ENCODE peak calls at places on chromosomes 1 and 21, in five cellular contexts. N is cardiac muscle cell, R is HFF-Myc, E is epithelial cell of proximal tubule, V is fibroblast of pulmonary artery. X is an unnamed sample.

GRCh38 chr1:237018896-237019295 is 14.7 kb upstream of the MT1HL1 start:
- DNase-seq in V (no peak), N (no peak), R (no peak), E (no peak), X (no peak)

GRCh38 chr1:43493661-43494450 is 36.8 kb upstream of the PTPRF start:
- DNase-seq in E (no peak), V (no peak), R (no peak), N (peak; percentile 17), X (peak; percentile 68)

GRCh38 chr1:92567211-92567868 is 80.6 kb upstream of the GFI1 start:
- DNase-seq in E (no peak), N (no peak), R (no peak), V (peak; percentile 62), X (peak; percentile 80)

GRCh38 chr21:42746593-42747266 is 93.3 kb downstream of the PDE9A start:
- DNase-seq in V (no peak), E (no peak), R (no peak), N (no peak), X (no peak)

GRCh38 chr1:208185801-208186201 is 58.4 kb downstream of the PLXNA2 start:
- DNase-seq in V (no peak), N (no peak), E (no peak), R (no peak), X (no peak)

GRCh38 chr1:67004176-67004575 is 49.8 kb downstream of the SLC35D1 start:
- DNase-seq in N (no peak), E (no peak), V (no peak), R (no peak), X (peak; percentile 54)

GRCh38 chr21:32482565-32483292 is 70.2 kb downstream of the EVA1C start:
- DNase-seq in R (no peak), E (no peak), N (no peak), V (no peak), X (no peak)

GRCh38 chr1:22753396-22754083 is 42.9 kb downstream of the EPHB2 start:
- DNase-seq in E (no peak), N (no peak), R (peak; percentile 84), V (peak; percentile 42), X (peak; percentile 25)

GRCh38 chr1:165666152-165666551 is 32.2 kb downstream of the ALDH9A1 start:
- DNase-seq in E (no peak), N (no peak), R (no peak), V (peak; percentile 57), X (peak; percentile 72)

DNA sequence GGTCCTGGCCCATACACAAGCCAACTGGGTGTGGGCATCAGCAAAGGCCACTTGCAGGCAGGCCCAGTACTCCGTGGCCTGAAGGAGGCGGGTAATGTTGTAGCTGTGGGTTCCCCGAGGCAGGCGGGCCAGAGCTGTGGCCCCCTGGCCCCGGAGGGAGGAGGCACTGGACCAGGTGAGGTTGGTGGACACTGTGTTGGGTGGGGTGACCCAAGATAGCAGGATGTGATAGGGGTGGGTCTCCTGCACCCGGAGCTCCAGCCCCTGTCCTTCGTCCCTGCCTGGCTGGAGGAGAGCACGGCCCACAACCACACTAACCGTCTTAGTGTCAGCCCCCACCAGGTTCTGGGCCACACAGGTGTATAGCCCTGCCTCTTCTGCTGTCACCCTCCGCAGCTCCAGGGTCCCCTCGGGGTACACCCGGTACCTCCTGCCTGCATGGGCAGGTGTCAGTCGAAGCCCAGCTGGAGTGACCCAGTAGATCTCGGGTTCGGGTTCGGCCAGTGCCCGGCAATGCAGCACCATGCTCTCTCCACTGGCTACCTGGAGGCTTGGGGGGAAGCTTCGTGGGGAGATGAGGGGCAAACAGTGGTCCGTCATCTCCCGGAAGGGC is 67.3 kb downstream of the LRRN2 start:
- DNase-seq in V (no peak), R (no peak), E (no peak), N (no peak), X (no peak)
- H3K4me3 ChIP-seq in V (no peak overlapping the region), R (no peak overlapping the region), E (no peak overlapping the region), N (no peak overlapping the region), X (no peak overlapping the region)

GRCh38 chr1:85078903-85079302 is 30.6 kb upstream of the MCOLN3 start:
- DNase-seq in V (peak; percentile 43), E (no peak), R (no peak), N (peak; percentile 10), X (peak; percentile 68)
- TF ChIP-seq CTCF in V (peak; percentile 24), E (peak; percentile 40), R (peak; percentile 25), N (peak; percentile 43), X (peak; percentile 60)

GRCh38 chr1:206558794-206559660 is 51.7 kb downstream of the RASSF5 start:
- DNase-seq in R (no peak), V (no peak), N (no peak), E (no peak), X (no peak)
- H3K4me3 ChIP-seq in R (no peak overlapping the region), V (no peak overlapping the region), N (no peak overlapping the region), E (no peak overlapping the region), X (no peak overlapping the region)

DNA sequence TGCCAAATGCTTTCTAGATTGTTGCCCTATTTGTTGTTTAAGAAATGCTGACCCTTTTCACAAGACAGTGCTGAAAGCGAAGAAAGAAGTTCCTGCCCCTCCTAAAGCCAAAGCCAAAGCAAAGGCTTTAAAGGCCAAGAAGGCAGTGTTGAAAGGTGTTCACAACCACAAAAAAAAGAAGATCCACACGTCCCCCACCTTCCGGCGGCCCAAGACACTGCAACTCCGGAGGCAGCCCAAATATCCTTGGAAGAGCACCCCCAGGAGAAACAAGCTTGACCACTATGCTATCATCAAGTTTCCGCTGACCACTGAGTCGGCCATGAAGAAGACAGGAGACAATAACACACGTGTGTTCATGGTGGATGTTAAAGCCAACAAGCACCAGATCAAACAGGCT is 55.7 kb downstream of the PSMG1 start:
- DNase-seq in R (no peak), E (no peak), V (no peak), N (no peak), X (no peak)
- TF ChIP-seq CTCF in R (no peak), E (peak; percentile 11), V (no peak), N (no peak), X (no peak)

DNA sequence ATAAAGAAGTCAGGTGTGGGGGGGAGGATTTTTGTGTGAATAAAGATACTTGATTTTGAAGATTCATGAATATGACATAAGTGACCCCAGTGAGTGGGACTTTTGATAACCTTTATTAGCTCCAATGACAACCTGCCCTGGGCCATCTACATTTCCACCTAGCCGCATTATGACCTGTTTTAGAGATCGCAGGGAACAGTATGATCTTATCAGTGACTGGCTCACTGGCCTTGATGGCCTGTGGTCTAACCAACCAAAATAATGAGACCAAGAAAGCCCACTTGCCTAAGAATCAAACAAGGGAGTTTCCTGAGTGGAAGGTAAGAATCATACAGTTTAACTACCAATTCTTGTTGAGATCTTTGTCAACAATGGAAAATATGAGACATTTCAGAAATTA is 1.8 kb downstream of the ELAPOR1 start:
- DNase-seq in N (no peak), V (no peak), E (no peak), R (no peak), X (no peak)
- H3K4me3 ChIP-seq in N (no peak overlapping the region), V (no peak overlapping the region), E (no peak overlapping the region), R (no peak overlapping the region), X (no peak overlapping the region)

GRCh38 chr1:38028105-38028591 is 15.6 kb downstream of the UTP11 start:
- DNase-seq in V (no peak), R (no peak), N (no peak), E (no peak), X (no peak)

GRCh38 chr1:38029081-38029681 is 16.6 kb downstream of the UTP11 start:
- DNase-seq in V (peak; percentile 38), E (no peak), N (peak; percentile 68), R (no peak), X (peak; percentile 80)

GRCh38 chr1:38029725-38030511 is 16.7 kb downstream of the POU3F1 start:
- DNase-seq in R (no peak), N (peak; percentile 61), E (no peak), V (peak; percentile 68), X (peak; percentile 72)

GRCh38 chr1:38027201-38028104 is 14.9 kb downstream of the UTP11 start:
- DNase-seq in N (no peak), E (no peak), V (no peak), R (no peak), X (no peak)

DNA sequence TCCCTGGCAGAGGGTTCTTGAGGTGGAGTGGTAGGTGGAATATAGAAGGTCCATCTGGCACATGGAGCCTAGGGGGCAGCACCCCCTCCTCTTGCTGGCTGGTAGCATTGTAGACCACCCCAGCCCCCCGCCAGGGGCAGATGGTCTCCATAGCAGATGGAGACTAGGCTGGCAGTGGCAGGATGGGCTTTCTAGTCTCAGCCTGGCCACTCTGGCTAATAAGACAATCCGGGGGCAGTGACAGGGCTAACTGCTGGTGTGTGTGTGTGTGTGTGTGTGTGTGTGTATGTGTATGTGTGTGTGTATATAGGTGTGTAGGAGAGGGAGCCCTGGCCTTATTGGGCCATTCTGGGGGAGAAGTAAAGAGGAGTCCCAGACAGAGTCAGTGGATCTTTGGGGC is 16.1 kb downstream of the UTP11 start:
- DNase-seq in R (no peak), E (no peak), N (no peak), V (no peak), X (no peak)
- TF ChIP-seq CTCF in R (no peak), E (peak; percentile 33), N (no peak), V (peak; percentile 2), X (no peak)

DNA sequence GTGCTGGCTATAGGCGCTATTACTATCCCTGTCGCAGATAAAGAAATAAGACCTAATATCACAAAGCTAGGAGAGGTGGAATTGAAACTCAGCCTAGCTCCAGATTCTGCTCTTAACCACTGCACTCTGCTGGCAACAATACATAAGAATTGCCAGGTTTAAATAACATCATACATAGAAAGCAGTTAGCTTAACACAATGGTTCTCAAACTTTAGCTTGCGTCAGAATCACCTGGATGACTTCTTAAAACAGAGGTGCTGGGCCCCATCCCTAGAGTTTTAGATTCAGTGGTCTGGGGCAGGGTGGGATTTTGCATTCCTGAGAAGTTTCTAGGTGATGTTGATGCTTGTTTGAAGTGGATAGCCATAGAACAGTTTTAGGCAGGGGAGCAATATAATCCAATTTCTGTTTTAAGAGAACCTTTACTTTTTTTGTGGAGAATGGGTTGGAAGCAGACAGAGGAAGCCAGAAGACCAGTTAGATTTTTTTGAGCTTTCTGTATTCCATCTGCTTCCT is 1.1 kb upstream of the POMGNT1 start:
- DNase-seq in E (no peak), N (no peak), R (no peak), V (no peak), X (no peak)
- H3K4me3 ChIP-seq in E (peak overlapping the region; percentile 93), N (no peak overlapping the region), R (no peak overlapping the region), V (peak overlapping the region; percentile 86), X (peak overlapping the region; percentile 2)

GRCh38 chr1:109908857-109909256 is 1.8 kb upstream of the CSF1 start:
- DNase-seq in R (no peak), N (no peak), V (no peak), E (no peak), X (no peak)

GRCh38 chr1:109912214-109912861 is 1.7 kb downstream of the CSF1 start:
- DNase-seq in R (no peak), V (peak; percentile 27), N (no peak), E (no peak), X (peak; percentile 28)

GRCh38 chr1:109910963-109911798 is 532 bp downstream of the CSF1 start:
- DNase-seq in N (no peak), V (no peak), R (no peak), E (no peak), X (no peak)

GRCh38 chr1:109909531-109909930 is 1.1 kb upstream of the CSF1 start:
- DNase-seq in R (no peak), E (no peak), V (no peak), N (no peak), X (no peak)

GRCh38 chr1:109910123-109910962 is at the start of gene CSF1:
- DNase-seq in N (peak; percentile 72), E (no peak), V (peak; percentile 95), R (peak; percentile 64), X (peak; percentile 95)
- TF ChIP-seq CTCF in N (no peak), E (no peak), V (no peak), R (no peak), X (peak; percentile 7)